ENCODE peak calls at places on chromosomes 11 and 22, in nine cellular contexts. V is Right ventricle myocardium inferior; Q is activated effector memory CD4-positive, alpha-beta T cell treated with Interleukin-2 at 50 U/mL for 16 hours; A is skeletal muscle cell; P is midbrain; C is bronchial epithelial cell; J is memory B cell; U is SK-MEL-5; I is stimulated activated naive CD8-positive, alpha-beta T cell treated with anti-CD3 and anti-CD28 coated beads, Interleukin-15, Interleukin-2, amounts not matched to agents 100 U/mL and 50 U/mL, for 24 hours. O is an unnamed sample.

GRCh38 chr22:28899199-28899853 is 16.0 kb downstream of the ZNRF3 start:
- DNase-seq in V (no peak), Q (no peak), A (no peak), P (no peak), C (peak; percentile 82), J (no peak), U (no peak), I (peak; percentile 44), O (no peak)

GRCh38 chr22:39493759-39494158 is 8.3 kb upstream of the MIEF1 start:
- DNase-seq in V (no peak), Q (no peak), A (no peak), P (no peak), C (peak; percentile 51), J (no peak), U (no peak), I (no peak), O (no peak)

GRCh38 chr11:11620966-11621880 is 582 bp downstream of the GALNT18 start:
- DNase-seq in V (peak; percentile 79), Q (no peak), A (no peak), P (peak; percentile 19), C (peak; percentile 39), J (no peak), U (no peak), I (peak; percentile 40), O (no peak)

GRCh38 chr11:2193099-2193886 is 21.7 kb upstream of the TH start:
- DNase-seq in V (no peak), Q (no peak), A (no peak), P (no peak), C (no peak), J (no peak), U (no peak), I (no peak), O (peak; percentile 7)

GRCh38 chr11:23226331-23226909 is 366.1 kb upstream of the CCDC179 start:
- DNase-seq in V (no peak), Q (no peak), A (peak; percentile 45), P (no peak), C (peak; percentile 16), J (no peak), U (no peak), I (no peak), O (no peak)

GRCh38 chr11:20337526-20338154 is 25.9 kb upstream of the HTATIP2 start:
- DNase-seq in V (no peak), Q (no peak), A (no peak), P (peak; percentile 56), C (peak; percentile 36), J (no peak), U (peak; percentile 71), I (no peak), O (peak; percentile 56)

GRCh38 chr11:3153291-3153861 is 11.7 kb downstream of the OSBPL5 start:
- DNase-seq in V (peak; percentile 85), Q (no peak), A (peak; percentile 63), P (peak; percentile 60), C (no peak), J (no peak), U (peak; percentile 5), I (no peak), O (no peak)

GRCh38 chr11:540583-541432 is 3.5 kb downstream of the LRRC56 start:
- DNase-seq in V (no peak), Q (no peak), A (no peak), P (no peak), C (no peak), J (no peak), U (no peak), I (no peak), O (no peak)

GRCh38 chr11:117084992-117085391 is 13.2 kb downstream of the SIK3 start:
- DNase-seq in V (no peak), Q (no peak), A (no peak), P (no peak), C (no peak), J (no peak), U (no peak), I (no peak), O (no peak)

GRCh38 chr22:36287881-36288515 is 35.1 kb downstream of the APOL1 start:
- DNase-seq in V (no peak), Q (no peak), A (no peak), P (no peak), C (peak; percentile 38), J (no peak), U (no peak), I (no peak), O (no peak)

GRCh38 chr22:44426981-44427380 is 71.1 kb downstream of the RTL6 start:
- DNase-seq in V (no peak), Q (no peak), A (no peak), P (no peak), C (no peak), J (no peak), U (no peak), I (no peak), O (no peak)

O was measured in OCI-M1.